ENCODE peak calls at places on chromosomes 16 and 17, in four cellular contexts. O, V, P and T are unnamed samples.

GRCh38 chr17:51322390-51323029 is 62.2 kb downstream of the UTP18 start:
- DNase-seq in V (no peak), P (no peak), O (peak; percentile 22), T (peak; percentile 57)

GRCh38 chr16:88975511-88976061 is 1.4 kb downstream of the CBFA2T3 start:
- DNase-seq in P (no peak), V (no peak), O (no peak), T (no peak)

GRCh38 chr16:86534779-86535605 is 20.0 kb downstream of the MTHFSD start:
- DNase-seq in P (no peak), O (no peak), V (no peak), T (no peak)

GRCh38 chr16:49441366-49441780 is 67.8 kb downstream of the C16orf78 start:
- DNase-seq in O (no peak), V (peak; percentile 77), P (peak; percentile 76), T (peak; percentile 5)

GRCh38 chr16:10521681-10522274 is 58.6 kb downstream of the EMP2 start:
- DNase-seq in P (peak; percentile 70), V (peak; percentile 58), O (peak; percentile 74), T (peak; percentile 84)

GRCh38 chr16:51394401-51394800 is 243.3 kb upstream of the SALL1 start:
- DNase-seq in O (no peak), V (no peak), P (no peak), T (no peak)

GRCh38 chr16:68520649-68521086 is 18.4 kb upstream of the ZFP90 start:
- DNase-seq in V (peak; percentile 84), O (peak; percentile 73), P (peak; percentile 90), T (peak; percentile 83)

GRCh38 chr17:561118-561517 is 153.5 kb downstream of the VPS53 start:
- DNase-seq in V (no peak), P (no peak), O (peak; percentile 75), T (peak; percentile 71)

GRCh38 chr17:40095944-40096791 is 4.2 kb downstream of the NR1D1 start:
- DNase-seq in O (peak; percentile 85), P (peak; percentile 73), V (peak; percentile 70), T (peak; percentile 34)

GRCh38 chr16:14307623-14308356 is 236.7 kb downstream of the MRTFB start:
- DNase-seq in O (peak; percentile 71), V (peak; percentile 19), P (no peak), T (peak; percentile 13)

GRCh38 chr16:85750021-85750826 is 672 bp downstream of the C16orf74 start:
- DNase-seq in O (no peak), P (peak; percentile 66), V (peak; percentile 22), T (peak; percentile 70)

GRCh38 chr16:65343556-65343955 is 221.7 kb upstream of the CDH11 start:
- DNase-seq in O (no peak), V (no peak), P (no peak), T (no peak)

GRCh38 chr16:84844049-84844350 is 24.2 kb downstream of the CRISPLD2 start:
- DNase-seq in P (peak; percentile 60), V (no peak), O (no peak), T (no peak)

GRCh38 chr17:50904522-50905459 is 38.6 kb upstream of the TOB1 start:
- DNase-seq in P (peak; percentile 48), V (no peak), O (peak; percentile 17), T (peak; percentile 23)

GRCh38 chr17:45668316-45668715 is 115.8 kb upstream of the CRHR1 start:
- DNase-seq in P (no peak), V (no peak), O (no peak), T (no peak)

GRCh38 chr17:79007504-79008381 is 1.8 kb downstream of the CANT1 start:
- DNase-seq in V (no peak), P (peak; percentile 73), O (no peak), T (no peak)

GRCh38 chr17:79799174-79799537 is 2.3 kb upstream of the CBX8 start:
- DNase-seq in V (no peak), O (no peak), P (no peak), T (no peak)

GRCh38 chr17:45408611-45409421 is 23.9 kb downstream of the ARHGAP27 start:
- DNase-seq in P (peak; percentile 29), O (no peak), V (no peak), T (peak; percentile 9)

GRCh38 chr17:45129940-45130639 is 2.2 kb downstream of the PLCD3 start:
- DNase-seq in O (no peak), P (peak; percentile 83), V (no peak), T (no peak)

GRCh38 chr16:69005641-69006355 is 99.7 kb upstream of the HAS3 start:
- DNase-seq in O (no peak), V (no peak), P (no peak), T (no peak)

GRCh38 chr16:84919267-84919666 is 92.1 kb downstream of the ZDHHC7 start:
- DNase-seq in O (peak; percentile 51), V (no peak), P (no peak), T (no peak)

GRCh38 chr17:66431910-66432309 is 129.5 kb downstream of the PRKCA start:
- DNase-seq in V (no peak), O (peak; percentile 91), P (no peak), T (peak; percentile 84)

GRCh38 chr16:81522141-81522701 is 77.6 kb downstream of the CMIP start:
- DNase-seq in V (no peak), P (no peak), O (no peak), T (no peak)

GRCh38 chr16:23584186-23585076 is 11.7 kb downstream of the NDUFAB1 start:
- DNase-seq in P (no peak), O (no peak), V (no peak), T (no peak)

GRCh38 chr16:23590181-23590580 is 5.9 kb downstream of the NDUFAB1 start:
- DNase-seq in P (no peak), O (no peak), V (no peak), T (no peak)

GRCh38 chr16:23581746-23582145 is 14.4 kb downstream of the NDUFAB1 start:
- DNase-seq in O (no peak), V (no peak), P (no peak), T (no peak)

GRCh38 chr16:23587726-23588125 is 8.4 kb downstream of the NDUFAB1 start:
- DNase-seq in V (no peak), P (no peak), O (peak; percentile 88), T (peak; percentile 87)
- TF ChIP-seq CTCF in V (no peak), P (no peak), O (no peak), T (no peak)

GRCh38 chr17:34255841-34256240 is 756 bp downstream of the CCL2 start:
- DNase-seq in O (no peak), V (no peak), P (no peak), T (no peak)
- H3K4me3 ChIP-seq in O (peak overlapping the region; percentile 65), V (peak overlapping the region; percentile 64), P (peak overlapping the region; percentile 23), T (peak overlapping the region; percentile 42)

GRCh38 chr17:17569691-17570090 is 21.8 kb downstream of the PEMT start:
- DNase-seq in O (no peak), V (peak; percentile 48), P (no peak), T (no peak)

GRCh38 chr17:17568772-17569195 is 22.7 kb downstream of the PEMT start:
- DNase-seq in P (peak; percentile 80), O (peak; percentile 39), V (peak; percentile 68), T (peak; percentile 60)

GRCh38 chr17:17570798-17571716 is 20.5 kb downstream of the PEMT start:
- DNase-seq in O (no peak), P (no peak), V (no peak), T (no peak)

GRCh38 chr17:17572010-17572785 is 19.3 kb downstream of the PEMT start:
- DNase-seq in P (no peak), V (no peak), O (no peak), T (no peak)

DNA sequence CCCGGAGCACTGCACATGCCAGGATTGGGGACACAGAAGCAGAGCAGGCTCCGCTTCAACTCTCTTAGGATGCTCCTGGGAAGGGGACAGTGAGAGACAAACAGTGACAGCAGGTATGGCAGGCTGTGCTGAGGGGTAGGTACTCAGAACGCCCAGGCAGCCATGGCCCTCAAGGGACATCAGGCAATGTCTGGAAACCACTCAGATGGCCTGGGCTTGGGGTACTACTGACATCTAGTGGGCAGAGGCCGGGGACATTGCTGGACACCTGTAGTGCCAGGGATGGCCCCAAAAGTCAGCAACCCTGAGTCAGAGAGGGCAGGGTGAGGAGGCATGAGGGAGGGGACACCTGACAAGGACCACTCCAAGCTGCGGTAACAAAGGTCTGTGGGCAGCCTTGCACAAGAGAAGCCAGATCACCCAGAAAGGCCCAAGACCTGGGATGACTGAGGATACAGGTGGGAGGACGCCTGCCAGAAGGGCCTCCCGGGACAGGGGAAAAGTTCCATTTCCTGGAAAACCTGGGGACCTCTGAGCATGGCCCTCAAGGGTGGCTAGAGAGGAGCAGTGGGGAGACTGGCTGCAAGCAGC is 21.2 kb downstream of the PEMT start:
- DNase-seq in V (peak; percentile 49), O (no peak), P (peak; percentile 39), T (peak; percentile 51)
- TF ChIP-seq CTCF in V (peak; percentile 65), O (peak; percentile 30), P (peak; percentile 53), T (peak; percentile 69)

GRCh38 chr17:29140051-29140582 is 40.1 kb downstream of the MYO18A start:
- DNase-seq in P (peak; percentile 86), O (peak; percentile 69), V (peak; percentile 91), T (peak; percentile 68)
- H3K4me3 ChIP-seq in P (peak overlapping the region; percentile 18), O (peak overlapping the region; percentile 49), V (peak overlapping the region; percentile 64), T (peak overlapping the region; percentile 36)

DNA sequence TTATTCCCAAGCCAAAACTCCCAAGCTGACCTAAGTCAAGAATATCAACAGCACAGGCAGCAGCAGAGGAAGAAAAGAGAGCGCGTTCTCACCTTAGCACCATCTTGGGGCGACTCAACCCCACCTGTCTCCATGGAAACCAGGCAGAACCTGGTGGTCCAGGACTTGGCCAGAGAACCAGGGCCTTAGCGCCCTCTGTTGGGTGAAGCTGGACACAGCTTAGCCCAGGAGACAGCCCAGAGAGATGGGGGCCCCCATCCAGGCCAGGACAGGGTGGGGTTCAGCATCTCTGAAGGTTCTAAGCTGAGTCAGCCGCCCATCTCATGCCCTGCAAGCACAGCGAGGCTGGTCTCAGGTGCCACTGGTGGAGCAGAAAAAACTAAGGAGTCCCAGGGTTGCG is 60.1 kb upstream of the TMEM132E start:
- DNase-seq in P (no peak), O (peak; percentile 9), V (no peak), T (peak; percentile 2)
- TF ChIP-seq CTCF in P (no peak), O (peak; percentile 43), V (peak; percentile 44), T (peak; percentile 40)

DNA sequence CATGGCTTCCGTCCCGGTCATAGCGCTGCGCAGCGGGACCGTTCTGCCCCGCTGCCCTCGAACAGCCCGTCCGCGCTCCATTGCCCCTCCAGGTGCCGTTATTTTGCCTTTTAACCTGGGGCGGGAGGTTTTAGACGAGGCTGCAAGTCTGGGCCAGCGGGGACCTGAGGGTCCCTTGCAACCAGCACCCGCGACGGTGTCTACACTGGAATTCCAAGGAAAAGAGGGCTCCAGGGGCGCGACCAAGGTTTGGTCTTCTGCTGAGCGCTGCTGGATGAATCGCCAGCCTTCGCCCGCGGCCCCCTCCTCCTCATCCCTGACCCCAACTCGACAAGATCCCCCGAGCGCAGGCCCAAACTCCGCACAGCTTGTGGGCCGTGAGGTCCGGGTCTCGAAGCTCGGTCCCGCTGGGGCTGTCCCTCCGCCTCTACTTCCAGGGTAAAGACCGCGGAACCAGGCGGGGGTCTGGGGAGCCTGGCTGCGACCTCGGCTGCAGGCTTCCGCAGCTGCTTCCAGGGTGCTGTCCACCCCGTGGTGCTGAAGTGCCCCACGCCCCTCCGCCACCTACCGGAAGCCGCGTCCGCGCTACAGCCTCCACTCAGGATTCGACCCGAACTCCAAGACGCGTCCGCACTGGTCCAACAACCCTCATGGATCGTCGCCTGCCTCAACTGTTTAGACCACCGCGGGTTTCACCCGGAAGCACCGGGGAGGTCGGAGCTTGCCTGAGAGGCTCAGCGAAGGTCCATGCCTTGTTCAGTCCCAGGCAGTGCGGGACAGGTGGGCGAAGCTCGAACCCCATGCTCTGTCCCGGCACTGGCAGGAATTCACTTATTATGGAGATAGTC is 10.1 kb upstream of the CA4 start:
- DNase-seq in P (peak; percentile 75), O (peak; percentile 56), V (peak; percentile 71), T (peak; percentile 75)
- H3K4me3 ChIP-seq in P (no peak overlapping the region), O (no peak overlapping the region), V (peak overlapping the region; percentile 24), T (peak overlapping the region; percentile 22)